ENCODE peak calls at places on chromosomes 3 and 15, in five cellular contexts. C, O, F, U and K are unnamed samples.

GRCh38 chr3:113531826-113532697 is at the start of gene SIDT1:
- DNase-seq in C (no peak), U (peak; percentile 35), F (no peak), O (no peak), K (peak; percentile 73)

GRCh38 chr15:60905587-60905986 is 323.5 kb downstream of the RORA start:
- DNase-seq in F (no peak), C (no peak), O (no peak), U (no peak), K (no peak)

GRCh38 chr3:42032693-42033349 is 58.3 kb upstream of the TRAK1 start:
- DNase-seq in C (no peak), F (peak; percentile 88), U (peak; percentile 95), O (no peak), K (no peak)

GRCh38 chr3:98823791-98824190 is 60.7 kb downstream of the ST3GAL6 start:
- DNase-seq in O (no peak), F (no peak), U (no peak), C (no peak), K (no peak)

GRCh38 chr3:172678068-172678467 is 32.8 kb downstream of the NCEH1 start:
- DNase-seq in F (no peak), C (no peak), O (no peak), U (peak; percentile 64), K (no peak)

GRCh38 chr3:111884411-111885018 is 25.4 kb downstream of the PHLDB2 start:
- DNase-seq in U (no peak), O (no peak), C (no peak), F (no peak), K (no peak)

GRCh38 chr3:47716656-47717055 is 65.0 kb downstream of the SMARCC1 start:
- DNase-seq in O (no peak), C (no peak), U (peak; percentile 7), F (no peak), K (no peak)

GRCh38 chr3:49563040-49563578 is 8.8 kb downstream of the BSN start:
- DNase-seq in F (no peak), U (no peak), O (peak; percentile 18), C (no peak), K (no peak)

GRCh38 chr15:98433302-98433701 is 215.0 kb upstream of the IGF1R start:
- DNase-seq in U (peak; percentile 46), C (no peak), O (no peak), F (no peak), K (no peak)

GRCh38 chr3:42608586-42608985 is 8.1 kb downstream of the NKTR start:
- DNase-seq in O (peak; percentile 24), F (no peak), C (no peak), U (peak; percentile 52), K (no peak)

GRCh38 chr3:24495334-24495994 is 814 bp upstream of the THRB start:
- DNase-seq in U (peak; percentile 29), O (no peak), F (peak; percentile 38), C (no peak), K (no peak)

GRCh38 chr3:85432081-85432480 is 473.3 kb downstream of the CADM2 start:
- DNase-seq in C (no peak), U (no peak), O (no peak), F (no peak), K (no peak)

GRCh38 chr15:31456329-31457060 is 129.9 kb downstream of the KLF13 start:
- DNase-seq in O (no peak), U (no peak), F (no peak), C (no peak), K (no peak)

GRCh38 chr3:21979706-21980105 is 228.7 kb upstream of the ZNF385D start:
- DNase-seq in C (no peak), O (no peak), F (no peak), U (peak; percentile 29), K (no peak)

GRCh38 chr15:60633426-60633968 is 154.6 kb upstream of the ICE2 start:
- DNase-seq in U (no peak), C (no peak), O (no peak), F (no peak), K (no peak)

GRCh38 chr15:57495554-57496235 is 96.0 kb upstream of the MYZAP start:
- DNase-seq in F (no peak), C (no peak), U (no peak), O (no peak), K (no peak)

GRCh38 chr3:98514948-98515347 is 7.8 kb downstream of the CLDND1 start:
- DNase-seq in C (no peak), U (no peak), O (no peak), F (no peak), K (no peak)

GRCh38 chr3:110859340-110859739 is 212.3 kb upstream of the NECTIN3 start:
- DNase-seq in C (no peak), U (no peak), O (peak; percentile 11), F (no peak), K (no peak)

GRCh38 chr3:191356586-191357439 is 26.5 kb upstream of the UTS2B start:
- DNase-seq in O (no peak), C (no peak), U (peak; percentile 92), F (no peak), K (no peak)

GRCh38 chr3:46276497-46277099 is 34.3 kb downstream of the CCR3 start:
- DNase-seq in O (peak; percentile 23), C (peak; percentile 62), U (no peak), F (no peak), K (peak; percentile 63)

GRCh38 chr3:3689601-3690375 is 109.4 kb upstream of the LRRN1 start:
- DNase-seq in C (no peak), U (no peak), O (no peak), F (no peak), K (no peak)

GRCh38 chr15:66673410-66674322 is 28.4 kb upstream of the SMAD6 start:
- DNase-seq in C (peak; percentile 80), F (no peak), U (peak; percentile 41), O (no peak), K (peak; percentile 64)

GRCh38 chr3:72082776-72083477 is 298.0 kb upstream of the PROK2 start:
- DNase-seq in C (no peak), O (no peak), F (no peak), U (no peak), K (peak; percentile 64)

GRCh38 chr3:112351823-112352222 is 18.9 kb downstream of the CD200 start:
- DNase-seq in O (no peak), C (no peak), F (no peak), U (no peak), K (no peak)

GRCh38 chr15:74799843-74800558 is 12.6 kb upstream of the LMAN1L start:
- DNase-seq in C (no peak), F (peak; percentile 75), O (peak; percentile 72), U (peak; percentile 80), K (peak; percentile 73)

GRCh38 chr15:82698711-82699345 is 10.8 kb downstream of the AP3B2 start:
- DNase-seq in O (no peak), U (no peak), C (no peak), F (no peak), K (no peak)

GRCh38 chr15:31577103-31577502 is 250.5 kb downstream of the KLF13 start:
- DNase-seq in U (no peak), O (no peak), F (no peak), C (no peak), K (no peak)

GRCh38 chr15:68646156-68646555 is 67.4 kb downstream of the CORO2B start:
- DNase-seq in U (no peak), F (peak; percentile 32), O (peak; percentile 39), C (no peak), K (no peak)

GRCh38 chr3:108100906-108101305 is 10.1 kb upstream of the CD47 start:
- DNase-seq in U (no peak), C (no peak), O (no peak), F (no peak), K (no peak)

GRCh38 chr3:111292117-111292516 is 220.5 kb downstream of the NECTIN3 start:
- DNase-seq in F (no peak), O (no peak), U (no peak), C (no peak), K (no peak)

GRCh38 chr3:54756330-54756731 is 171.5 kb downstream of the LRTM1 start:
- DNase-seq in U (peak; percentile 89), F (no peak), C (no peak), O (no peak), K (no peak)